ENCODE peak calls at places on chromosomes 1 and 21, in six cellular contexts. N is sigmoid colon; D is IMR-90; J is CD4-positive, alpha-beta memory T cell; O is colonic mucosa; L is WERI-Rb-1. V is an unnamed sample. For H3K36me3, the result is how much of the 10 kb centered on the place peaks cover.

GRCh38 chr1:7393141-7393540 is 378.0 kb upstream of the VAMP3 start:
- DNase-seq in N (no peak), D (no peak), J (no peak), O (no peak), L (no peak), V (no peak)

GRCh38 chr1:94804442-94804837 is 15.7 kb upstream of the SLC44A3 start:
- DNase-seq in N (no peak), D (no peak), J (no peak), O (no peak), L (no peak), V (no peak)

GRCh38 chr1:155940531-155940992 is 876 bp upstream of the RXFP4 start:
- DNase-seq in N (no peak), D (peak), J (no peak), O (peak), L (no peak), V (no peak)

GRCh38 chr1:30684881-30685795 is 38.2 kb downstream of the MATN1 start:
- DNase-seq in N (peak), D (no peak), J (peak), O (peak), L (peak), V (no peak)

GRCh38 chr21:45134677-45135076 is 60.3 kb downstream of the ADARB1 start:
- DNase-seq in N (no peak), D (no peak), J (no peak), O (no peak), L (no peak), V (no peak)

GRCh38 chr1:19220080-19220846 is 10.2 kb upstream of the UBR4 start:
- DNase-seq in N (no peak), D (no peak), J (no peak), O (no peak), L (no peak), V (no peak)

GRCh38 chr1:45828841-45829240 is 25.4 kb downstream of the MAST2 start:
- DNase-seq in N (no peak), D (no peak), J (no peak), O (no peak), L (no peak), V (no peak)

GRCh38 chr1:119159096-119159495 is 18.6 kb upstream of the WARS2 start:
- DNase-seq in N (no peak), D (peak), J (no peak), O (no peak), L (no peak), V (no peak)

GRCh38 chr1:211566431-211567025 is 12.4 kb downstream of the SLC30A1 start:
- DNase-seq in N (no peak), D (no peak), J (no peak), O (no peak), L (no peak), V (no peak)

GRCh38 chr1:53593758-53594380 is 134.7 kb downstream of the DMRTB1 start:
- DNase-seq in N (peak), D (no peak), J (no peak), O (no peak), L (peak), V (no peak)

GRCh38 chr1:112472142-112472541 is 36.6 kb upstream of the WNT2B start:
- DNase-seq in N (no peak), D (no peak), J (no peak), O (no peak), L (no peak), V (no peak)

GRCh38 chr1:100785399-100786082 is 66.0 kb downstream of the VCAM1 start:
- DNase-seq in N (no peak), D (peak), J (no peak), O (no peak), L (no peak), V (no peak)

GRCh38 chr1:202596638-202597037 is 113.6 kb downstream of the SYT2 start:
- DNase-seq in N (no peak), D (no peak), J (no peak), O (no peak), L (no peak), V (no peak)

GRCh38 chr1:19257178-19257914 is 5.7 kb downstream of the MRTO4 start:
- DNase-seq in N (no peak), D (no peak), J (no peak), O (no peak), L (no peak), V (no peak)

GRCh38 chr1:196897158-196897828 is 9.4 kb downstream of the CFHR4 start:
- DNase-seq in N (no peak), D (no peak), J (no peak), O (no peak), L (no peak), V (no peak)

GRCh38 chr1:54798769-54799641 is 2.1 kb downstream of the TTC22 start:
- DNase-seq in N (peak), D (peak), J (no peak), O (peak), L (no peak), V (no peak)

GRCh38 chr1:15953791-15954201 is 22.1 kb downstream of the ZBTB17 start:
- DNase-seq in N (no peak), D (no peak), J (no peak), O (no peak), L (no peak), V (no peak)

GRCh38 chr1:2412395-2412772 is at the start of gene PEX10:
- DNase-seq in N (peak), D (peak), J (peak), O (peak), L (peak), V (peak)

GRCh38 chr1:2414297-2414958 is 2.1 kb upstream of the PEX10 start:
- DNase-seq in N (peak), D (peak), J (peak), O (peak), L (peak), V (peak)

GRCh38 chr1:2412773-2413494 is 570 bp upstream of the PEX10 start:
- DNase-seq in N (no peak), D (peak), J (no peak), O (no peak), L (no peak), V (no peak)

GRCh38 chr1:2415337-2415736 is 3.0 kb upstream of the PEX10 start:
- DNase-seq in N (no peak), D (no peak), J (no peak), O (no peak), L (no peak), V (no peak)

GRCh38 chr1:2413495-2414296 is 1.3 kb upstream of the PEX10 start:
- DNase-seq in N (no peak), D (no peak), J (no peak), O (peak), L (no peak), V (peak)
- H3K27ac ChIP-seq in N (peak), D (no peak), J (peak), O (peak), L (peak), V (peak)

GRCh38 chr1:245361056-245361455 is 206.3 kb downstream of the KIF26B start:
- DNase-seq in N (no peak), D (no peak), J (no peak), O (no peak), L (no peak), V (no peak)

GRCh38 chr1:245365621-245366020 is 210.8 kb downstream of the KIF26B start:
- DNase-seq in N (no peak), D (no peak), J (no peak), O (no peak), L (no peak), V (no peak)

GRCh38 chr1:245365071-245365470 is 210.3 kb downstream of the KIF26B start:
- DNase-seq in N (no peak), D (no peak), J (no peak), O (no peak), L (no peak), V (no peak)

GRCh38 chr1:245363821-245364220 is 209.0 kb downstream of the KIF26B start:
- DNase-seq in N (no peak), D (peak), J (no peak), O (no peak), L (no peak), V (no peak)

GRCh38 chr1:245361951-245362350 is 207.2 kb downstream of the KIF26B start:
- DNase-seq in N (no peak), D (no peak), J (no peak), O (no peak), L (no peak), V (no peak)
- H3K36me3 ChIP-seq in N (under half), D (under half), J (under half), O (under half), L (under half), V (under half)

GRCh38 chr1:230463326-230463725 is 37.2 kb upstream of the PGBD5 start:
- DNase-seq in N (no peak), D (no peak), J (no peak), O (no peak), L (no peak), V (no peak)
- H3K27ac ChIP-seq in N (no peak), D (no peak), J (no peak), O (no peak), L (no peak), V (no peak)

GRCh38 chr1:212973426-212973825 is 23.1 kb downstream of the VASH2 start:
- DNase-seq in N (peak), D (no peak), J (no peak), O (no peak), L (no peak), V (no peak)

GRCh38 chr1:212968385-212968863 is 18.1 kb downstream of the VASH2 start:
- DNase-seq in N (peak), D (no peak), J (no peak), O (no peak), L (peak), V (no peak)

GRCh38 chr1:212970085-212970484 is 19.7 kb downstream of the VASH2 start:
- DNase-seq in N (peak), D (no peak), J (no peak), O (no peak), L (no peak), V (no peak)

GRCh38 chr1:212973899-212974298 is 23.6 kb downstream of the VASH2 start:
- DNase-seq in N (peak), D (no peak), J (no peak), O (no peak), L (no peak), V (no peak)

DNA sequence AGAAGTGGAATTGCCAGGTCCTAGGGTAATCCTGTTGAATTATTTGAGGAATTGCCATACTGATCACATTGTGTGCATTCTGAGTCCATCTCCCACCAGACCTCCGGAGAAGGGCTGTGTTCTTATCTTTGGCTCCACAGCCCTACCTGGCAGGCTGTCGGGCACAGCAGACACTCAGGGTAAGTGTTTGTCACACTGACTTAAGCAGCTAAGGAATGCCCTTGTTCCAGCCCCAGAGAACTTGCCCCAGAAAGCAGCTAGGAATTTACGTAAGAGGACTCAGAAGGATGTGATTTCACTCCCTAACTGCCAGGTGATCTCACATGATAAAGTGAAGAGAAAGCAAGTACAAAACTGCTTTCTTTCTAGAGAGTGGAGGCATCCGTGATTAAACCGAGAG is 21.0 kb downstream of the VASH2 start:
- DNase-seq in N (peak), D (no peak), J (no peak), O (no peak), L (no peak), V (no peak)
- H3K36me3 ChIP-seq in N (under half), D (under half), J (under half), O (under half), L (half or more), V (under half)

GRCh38 chr1:32361308-32361673 is 994 bp downstream of the FAM229A start:
- DNase-seq in N (no peak), D (no peak), J (no peak), O (no peak), L (no peak), V (no peak)
- H3K27ac ChIP-seq in N (no peak), D (no peak), J (no peak), O (no peak), L (no peak), V (no peak)

GRCh38 chr1:214638997-214639396 is 36.0 kb downstream of the CENPF start:
- DNase-seq in N (no peak), D (peak), J (no peak), O (no peak), L (no peak), V (no peak)
- H3K36me3 ChIP-seq in N (under half), D (under half), J (under half), O (under half), L (half or more), V (under half)

DNA sequence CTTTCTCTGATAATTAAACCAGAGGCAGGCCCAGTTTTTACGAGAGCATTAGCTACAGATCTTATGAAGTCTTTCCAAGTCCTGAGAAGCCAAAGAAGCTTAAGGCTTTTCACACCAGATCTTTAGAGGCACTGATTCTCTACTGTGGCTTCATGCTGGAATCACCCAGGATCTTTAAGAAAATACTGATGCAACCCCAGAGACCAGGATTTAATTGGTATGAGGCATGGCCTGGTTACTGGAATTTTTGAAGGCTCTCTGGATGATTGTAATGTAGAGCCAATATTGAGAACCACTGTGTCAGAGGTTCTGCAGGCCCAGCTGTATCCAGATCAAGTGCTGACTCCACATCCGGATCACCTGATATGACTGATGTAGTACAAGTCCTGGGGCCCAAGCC is 105.8 kb downstream of the PLPPR5 start:
- DNase-seq in N (no peak), D (no peak), J (no peak), O (no peak), L (no peak), V (no peak)
- H3K27ac ChIP-seq in N (no peak), D (no peak), J (no peak), O (no peak), L (no peak), V (no peak)

GRCh38 chr21:46557919-46558392 is 46.9 kb downstream of the S100B start:
- DNase-seq in N (no peak), D (no peak), J (no peak), O (no peak), L (no peak), V (peak)

GRCh38 chr21:46555225-46555617 is 49.7 kb downstream of the S100B start:
- DNase-seq in N (no peak), D (no peak), J (no peak), O (no peak), L (no peak), V (no peak)

GRCh38 chr21:46557469-46557868 is 47.4 kb downstream of the S100B start:
- DNase-seq in N (peak), D (no peak), J (no peak), O (no peak), L (no peak), V (peak)

GRCh38 chr21:46555678-46556077 is 49.2 kb downstream of the S100B start:
- DNase-seq in N (no peak), D (no peak), J (no peak), O (no peak), L (no peak), V (no peak)

DNA sequence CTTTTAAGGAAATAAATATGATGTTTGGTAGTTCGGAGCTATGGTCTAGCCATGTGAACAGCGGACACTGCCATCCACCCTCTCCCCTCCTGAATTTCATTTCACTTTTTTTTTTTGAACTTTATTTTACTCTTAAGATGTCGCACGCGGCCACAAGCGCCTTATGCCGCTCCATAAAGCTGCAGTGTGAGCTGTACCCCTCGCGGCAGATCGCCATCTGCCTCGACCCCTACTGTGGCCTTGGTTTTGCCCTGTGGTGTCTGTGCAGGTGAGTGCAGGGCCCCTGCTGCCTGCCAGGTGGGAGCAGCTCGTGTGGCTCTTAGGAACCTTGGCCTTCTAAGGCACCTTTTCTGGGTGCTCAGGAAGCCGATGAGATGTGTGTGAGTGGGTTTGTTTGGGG is 48.1 kb downstream of the S100B start:
- DNase-seq in N (no peak), D (no peak), J (no peak), O (no peak), L (no peak), V (no peak)
- H3K36me3 ChIP-seq in N (half or more), D (half or more), J (under half), O (under half), L (half or more), V (under half)

DNA sequence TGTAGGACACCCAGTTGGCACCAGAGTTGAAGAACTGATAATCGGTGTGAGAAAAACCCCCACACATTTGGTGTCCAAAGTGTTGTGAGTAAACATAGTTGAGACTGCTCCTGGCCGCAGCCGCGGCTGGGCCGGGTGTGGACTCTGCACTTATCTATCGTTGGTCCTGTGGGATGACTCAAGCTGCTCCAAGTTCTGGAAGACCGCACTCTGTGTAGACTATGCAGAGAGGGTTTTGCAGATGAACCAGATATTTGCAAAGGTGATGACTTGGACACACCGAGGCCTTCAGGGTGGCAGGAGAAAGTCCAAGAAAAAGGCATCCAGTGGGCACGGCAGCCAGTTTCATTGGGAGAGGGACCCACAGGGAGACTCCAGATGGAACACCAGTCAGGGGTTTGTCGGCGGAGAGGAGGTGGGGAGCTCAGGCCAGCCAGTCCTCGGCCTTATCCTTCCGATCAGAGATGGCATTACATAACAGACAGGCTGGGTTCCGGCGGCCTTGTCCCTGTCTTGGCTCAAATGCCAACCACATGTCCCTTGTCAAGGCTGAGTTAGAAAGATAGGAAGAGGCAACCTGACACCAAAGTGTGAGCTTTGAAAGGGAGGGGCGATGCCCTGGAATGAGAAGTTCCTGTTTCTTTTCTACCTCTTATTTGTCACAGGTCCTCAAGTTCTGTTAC is 21.1 kb downstream of the C2CD2 start:
- DNase-seq in N (peak), D (peak), J (no peak), O (no peak), L (no peak), V (no peak)
- H3K27ac ChIP-seq in N (peak), D (peak), J (no peak), O (no peak), L (no peak), V (no peak)

DNA sequence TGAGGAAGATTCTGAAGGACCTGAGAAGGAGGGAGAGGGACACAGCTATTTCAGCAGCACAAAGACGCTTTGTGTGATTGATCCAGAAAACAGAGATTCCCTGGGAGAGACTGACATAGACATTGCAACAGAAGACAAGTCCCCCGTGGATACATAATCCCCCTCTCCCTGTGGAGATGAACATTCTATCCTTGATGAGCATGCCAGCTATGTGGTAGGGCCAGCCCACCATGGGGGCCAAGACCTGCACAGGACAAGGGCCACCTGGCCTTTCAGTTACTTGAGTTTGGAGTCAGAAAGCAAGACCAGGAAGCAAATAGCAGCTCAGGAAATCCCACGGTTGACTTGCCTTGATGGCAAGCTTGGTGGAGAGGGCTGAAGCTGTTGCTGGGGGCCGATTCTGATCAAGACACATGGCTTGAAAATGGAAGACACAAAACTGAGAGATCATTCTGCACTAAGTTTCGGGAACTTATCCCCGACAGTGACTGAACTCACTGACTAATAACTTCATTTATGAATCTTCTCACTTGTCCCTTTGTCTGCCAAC is 161.4 kb upstream of the SGIP1 start:
- DNase-seq in N (no peak), D (no peak), J (no peak), O (no peak), L (no peak), V (no peak)
- H3K36me3 ChIP-seq in N (under half), D (under half), J (under half), O (under half), L (under half), V (under half)

V was measured in CD8-positive, alpha-beta T cell.